ENCODE peak calls at places on chromosomes 6 and 20, in nine cellular contexts. Q is skeletal muscle cell; V is astrocyte of the spinal cord; N is hepatocyte; C is CD4-positive, alpha-beta T cell; D is tibial artery; Z is Peyer's patch; U is substantia nigra; W is NCI-H1105. T is an unnamed sample.

GRCh38 chr20:58480455-58481356 is 34.5 kb downstream of the APCDD1L start:
- DNase-seq in W (no peak), Q (no peak), Z (no peak), D (no peak), U (no peak), C (no peak), N (no peak), V (no peak), T (no peak)

GRCh38 chr20:17843246-17844132 is 125.1 kb downstream of the SNX5 start:
- DNase-seq in V (peak), W (no peak), Q (peak), Z (no peak), N (no peak), C (no peak), U (no peak), D (peak), T (no peak)

GRCh38 chr20:32437391-32438074 is 79.4 kb downstream of the ASXL1 start:
- DNase-seq in D (no peak), N (peak), V (no peak), C (peak), Q (no peak), W (no peak), Z (no peak), U (no peak), T (no peak)

GRCh38 chr6:108176281-108177089 is 10.7 kb downstream of the NR2E1 start:
- DNase-seq in D (no peak), Z (no peak), C (no peak), N (no peak), Q (no peak), U (no peak), W (no peak), V (no peak), T (no peak)

GRCh38 chr6:36029464-36029863 is 1.9 kb downstream of the MAPK14 start:
- DNase-seq in V (peak), Z (no peak), D (no peak), N (no peak), Q (peak), C (no peak), U (no peak), W (no peak), T (no peak)

GRCh38 chr6:122709922-122710512 is 69.5 kb upstream of the FABP7 start:
- DNase-seq in U (no peak), W (no peak), D (no peak), Q (no peak), C (no peak), Z (no peak), V (no peak), N (no peak), T (no peak)

GRCh38 chr6:147135211-147135672 is 69.0 kb upstream of the STXBP5 start:
- DNase-seq in W (no peak), N (peak), Q (peak), V (peak), U (no peak), D (no peak), C (no peak), Z (no peak), T (peak)

GRCh38 chr6:116450769-116451740 is 10.1 kb upstream of the CALHM6 start:
- DNase-seq in C (no peak), N (no peak), W (peak), D (no peak), U (no peak), Q (no peak), V (no peak), Z (no peak), T (peak)

GRCh38 chr20:14633507-14633906 is 296.1 kb upstream of the FLRT3 start:
- DNase-seq in D (no peak), N (no peak), W (no peak), C (no peak), Z (no peak), Q (no peak), V (no peak), U (no peak), T (no peak)

GRCh38 chr6:110518281-110518623 is 41.8 kb upstream of the SLC22A16 start:
- DNase-seq in Q (no peak), U (no peak), Z (no peak), N (no peak), C (no peak), D (no peak), V (no peak), W (no peak), T (no peak)

GRCh38 chr6:39840781-39841180 is 48.6 kb downstream of the DAAM2 start:
- DNase-seq in U (no peak), N (no peak), W (no peak), D (no peak), Q (no peak), V (no peak), Z (no peak), C (no peak), T (peak)

GRCh38 chr6:37482356-37483292 is 17.1 kb downstream of the CCDC167 start:
- DNase-seq in D (no peak), Q (no peak), W (no peak), N (no peak), Z (peak), C (peak), V (no peak), U (no peak), T (no peak)

GRCh38 chr20:46639587-46639986 is 11.7 kb downstream of the SLC13A3 start:
- DNase-seq in C (no peak), V (no peak), Z (no peak), D (no peak), U (no peak), W (no peak), Q (no peak), N (no peak), T (no peak)

GRCh38 chr6:43942011-43942442 is 172.0 kb downstream of the VEGFA start:
- DNase-seq in Z (peak), Q (no peak), N (no peak), V (no peak), D (no peak), U (no peak), W (no peak), C (no peak), T (no peak)

GRCh38 chr20:60883517-60883916 is 368.5 kb upstream of the CDH4 start:
- DNase-seq in V (no peak), Z (no peak), Q (no peak), C (no peak), U (no peak), D (no peak), N (no peak), W (no peak), T (no peak)

GRCh38 chr6:72760130-72760793 is 138.4 kb downstream of the KCNQ5 start:
- DNase-seq in N (no peak), Z (no peak), U (no peak), W (no peak), V (peak), Q (no peak), D (no peak), C (no peak), T (peak)

GRCh38 chr20:6562111-6562510 is 205.4 kb upstream of the BMP2 start:
- DNase-seq in Q (peak), C (no peak), N (peak), D (no peak), V (peak), W (no peak), Z (no peak), U (no peak), T (no peak)

GRCh38 chr20:21125072-21125848 is 622 bp upstream of the KIZ start:
- DNase-seq in U (no peak), V (no peak), W (peak), Q (no peak), Z (peak), C (no peak), N (peak), D (peak), T (no peak)

GRCh38 chr20:17856024-17856564 is 112.5 kb downstream of the SNX5 start:
- DNase-seq in U (no peak), N (peak), Z (peak), D (peak), C (no peak), Q (no peak), V (no peak), W (no peak), T (no peak)

GRCh38 chr20:42461321-42461720 is 728.4 kb downstream of the PTPRT start:
- DNase-seq in N (no peak), V (no peak), D (no peak), Q (no peak), Z (no peak), W (no peak), C (no peak), U (no peak), T (no peak)

GRCh38 chr6:38640216-38640909 is 634 bp upstream of the BTBD9 start:
- DNase-seq in N (peak), Q (no peak), V (no peak), C (peak), Z (peak), U (no peak), D (no peak), W (no peak), T (no peak)

GRCh38 chr6:136662347-136663237 is 112.4 kb upstream of the MAP7 start:
- DNase-seq in D (no peak), N (no peak), C (no peak), Q (no peak), U (no peak), Z (no peak), V (no peak), W (no peak), T (no peak)

GRCh38 chr6:160102956-160103824 is 18.4 kb upstream of the SLC22A1 start:
- DNase-seq in U (no peak), Q (no peak), Z (no peak), W (peak), C (no peak), N (no peak), V (no peak), D (no peak), T (no peak)

GRCh38 chr6:145148392-145149175 is 586.7 kb downstream of the EPM2A start:
- DNase-seq in W (no peak), Z (peak), U (no peak), V (peak), Q (peak), C (no peak), D (no peak), N (peak), T (no peak)

GRCh38 chr6:17640477-17640917 is 40.4 kb downstream of the FAM8A1 start:
- DNase-seq in Z (no peak), W (no peak), V (no peak), Q (no peak), N (no peak), C (no peak), D (no peak), U (no peak), T (no peak)

GRCh38 chr6:104784884-104785283 is 74.8 kb downstream of the HACE1 start:
- DNase-seq in Z (no peak), C (no peak), Q (no peak), N (no peak), V (peak), W (no peak), U (no peak), D (no peak), T (no peak)

GRCh38 chr20:56324806-56325205 is 34.0 kb upstream of the FAM210B start:
- DNase-seq in U (no peak), D (no peak), W (no peak), V (no peak), Q (no peak), Z (no peak), N (no peak), C (no peak), T (no peak)

GRCh38 chr20:1920252-1920651 is 25.0 kb downstream of the SIRPA start:
- DNase-seq in N (peak), V (no peak), W (no peak), Q (no peak), D (no peak), C (no peak), Z (peak), U (no peak), T (no peak)

GRCh38 chr6:4402477-4402976 is 267.2 kb upstream of the ECI2 start:
- DNase-seq in V (peak), D (peak), Z (no peak), N (no peak), Q (peak), U (no peak), W (no peak), C (no peak), T (no peak)

GRCh38 chr20:3238616-3239025 is 369 bp downstream of the SLC4A11 start:
- DNase-seq in D (no peak), V (no peak), U (no peak), W (no peak), Z (peak), Q (no peak), N (peak), C (peak), T (no peak)

GRCh38 chr6:6810727-6811126 is 222.2 kb downstream of the LY86 start:
- DNase-seq in C (no peak), V (no peak), Q (no peak), N (no peak), U (no peak), W (no peak), Z (peak), D (no peak), T (peak)

GRCh38 chr6:85516168-85516567 is 66.3 kb downstream of the NT5E start:
- DNase-seq in N (no peak), D (no peak), V (no peak), U (no peak), Z (no peak), W (no peak), Q (no peak), C (no peak), T (no peak)

GRCh38 chr6:5967594-5967993 is 39.1 kb downstream of the NRN1 start:
- DNase-seq in W (no peak), C (no peak), D (no peak), V (no peak), Q (no peak), U (no peak), N (no peak), Z (no peak), T (no peak)

GRCh38 chr20:57553376-57554018 is 7.4 kb upstream of the PCK1 start:
- DNase-seq in V (no peak), U (no peak), D (no peak), W (no peak), C (no peak), Z (no peak), N (no peak), Q (no peak), T (no peak)

GRCh38 chr6:108839068-108839467 is 9.2 kb upstream of the ARMC2 start:
- DNase-seq in Z (no peak), W (no peak), D (no peak), Q (no peak), U (no peak), C (no peak), N (no peak), V (no peak), T (no peak)

GRCh38 chr6:33116417-33116816 is 40.6 kb downstream of the HLA-DPB1 start:
- DNase-seq in Q (no peak), D (no peak), W (no peak), U (no peak), Z (no peak), V (no peak), C (no peak), N (no peak), T (no peak)

GRCh38 chr20:7094438-7094997 is 327.0 kb downstream of the BMP2 start:
- DNase-seq in Z (peak), V (peak), U (peak), C (no peak), Q (no peak), D (no peak), W (peak), N (peak), T (peak)

GRCh38 chr6:29632789-29633531 is at the start of gene GABBR1:
- DNase-seq in V (peak), Z (peak), U (peak), N (peak), D (peak), Q (peak), W (peak), C (peak), T (no peak)

GRCh38 chr20:57517904-57518303 is 7.0 kb downstream of the CTCFL start:
- DNase-seq in U (no peak), N (no peak), V (no peak), Z (no peak), D (no peak), W (no peak), C (no peak), Q (no peak), T (no peak)

T was measured in NCI-H2029 treated with DMSO at 0.1 percent for 48 hours.